ENCODE peak calls at places on chromosomes 12 and 14, in six cellular contexts. G is iPS DF 6.9, F is cardiac muscle cell, A is tibial artery, R is heart right ventricle, U is Karpas-422. O is an unnamed sample.
A peak's percentile ranks its signal among the peaks of the same experiment; 100 is the strongest.

GRCh38 chr12:50082644-50083043 is 2.5 kb upstream of the SMARCD1 start:
- DNase-seq in U (no peak), G (no peak), A (no peak), R (no peak), F (no peak), O (no peak)

GRCh38 chr12:47560408-47560807 is 145.4 kb downstream of the RPAP3 start:
- DNase-seq in U (no peak), R (no peak), G (no peak), A (no peak), F (no peak), O (no peak)

GRCh38 chr14:71321556-71322315 is 414.5 kb downstream of the PCNX1 start:
- DNase-seq in U (peak; percentile 44), A (no peak), G (no peak), R (no peak), F (peak; percentile 60), O (peak; percentile 44)

GRCh38 chr14:97107070-97107469 is 309.9 kb downstream of the VRK1 start:
- DNase-seq in U (no peak), G (no peak), A (no peak), F (no peak), R (no peak), O (no peak)

GRCh38 chr14:93989939-93990338 is 7.2 kb upstream of the CCDC197 start:
- DNase-seq in U (no peak), G (no peak), F (no peak), R (no peak), A (no peak), O (no peak)

GRCh38 chr12:57894577-57895292 is 46.6 kb upstream of the ATP23 start:
- DNase-seq in R (no peak), A (no peak), G (no peak), U (no peak), F (no peak), O (no peak)

GRCh38 chr12:10362828-10363664 is 26.8 kb downstream of the KLRK1 start:
- DNase-seq in U (no peak), F (peak; percentile 30), R (no peak), A (no peak), G (no peak), O (no peak)

GRCh38 chr12:112870267-112870980 is 36.3 kb upstream of the OAS1 start:
- DNase-seq in F (no peak), R (no peak), G (no peak), U (no peak), A (no peak), O (no peak)

GRCh38 chr12:50326636-50327284 is 43.4 kb upstream of the LIMA1 start:
- DNase-seq in U (no peak), G (no peak), F (peak; percentile 81), R (no peak), A (no peak), O (no peak)

GRCh38 chr12:6219980-6220379 is 19.8 kb downstream of the CD9 start:
- DNase-seq in R (no peak), F (no peak), A (no peak), G (no peak), U (no peak), O (no peak)

GRCh38 chr14:94620597-94620996 is 8.4 kb downstream of the SERPINA3 start:
- DNase-seq in G (no peak), U (no peak), A (peak; percentile 16), F (no peak), R (no peak), O (no peak)

GRCh38 chr14:87816421-87816820 is 176.6 kb downstream of the GALC start:
- DNase-seq in R (no peak), G (no peak), F (no peak), U (peak; percentile 94), A (no peak), O (no peak)

GRCh38 chr14:71651228-71651627 is 281.0 kb upstream of the RGS6 start:
- DNase-seq in G (no peak), R (peak; percentile 57), A (peak; percentile 52), U (no peak), F (peak; percentile 91), O (no peak)

GRCh38 chr12:21642707-21643389 is 14.8 kb downstream of the LDHB start:
- DNase-seq in U (peak; percentile 27), A (no peak), F (peak; percentile 59), G (no peak), R (peak; percentile 29), O (no peak)

GRCh38 chr14:95885278-95885677 is 8.6 kb downstream of the TUNAR start:
- DNase-seq in R (no peak), G (no peak), A (no peak), U (no peak), F (no peak), O (no peak)

GRCh38 chr12:52224154-52224553 is 8.9 kb upstream of the KRT7 start:
- DNase-seq in A (no peak), F (peak; percentile 60), R (no peak), G (no peak), U (no peak), O (no peak)

GRCh38 chr12:12367096-12367998 is 10.5 kb downstream of the BORCS5 start:
- DNase-seq in U (no peak), F (no peak), R (no peak), A (no peak), G (no peak), O (no peak)

GRCh38 chr14:42470427-42470719 is 863.7 kb downstream of the LRFN5 start:
- DNase-seq in U (no peak), R (no peak), A (no peak), G (no peak), F (no peak), O (no peak)

GRCh38 chr14:59337151-59337611 is 128.0 kb downstream of the GPR135 start:
- DNase-seq in R (peak; percentile 48), A (peak; percentile 74), G (no peak), F (peak; percentile 89), U (no peak), O (no peak)

GRCh38 chr12:73235387-73235786 is 963.2 kb downstream of the TRHDE start:
- DNase-seq in G (no peak), R (no peak), U (no peak), F (no peak), A (no peak), O (no peak)

GRCh38 chr14:34040765-34041164 is 89.9 kb upstream of the EGLN3 start:
- DNase-seq in G (no peak), F (no peak), A (no peak), R (no peak), U (no peak), O (no peak)

GRCh38 chr12:92030618-92031017 is 115.0 kb downstream of the BTG1 start:
- DNase-seq in G (no peak), R (no peak), A (peak; percentile 48), U (no peak), F (peak; percentile 79), O (no peak)

GRCh38 chr12:121805171-121805687 is 1.4 kb downstream of the SETD1B start:
- DNase-seq in A (no peak), F (peak; percentile 39), R (no peak), U (peak; percentile 45), G (no peak), O (no peak)

DNA sequence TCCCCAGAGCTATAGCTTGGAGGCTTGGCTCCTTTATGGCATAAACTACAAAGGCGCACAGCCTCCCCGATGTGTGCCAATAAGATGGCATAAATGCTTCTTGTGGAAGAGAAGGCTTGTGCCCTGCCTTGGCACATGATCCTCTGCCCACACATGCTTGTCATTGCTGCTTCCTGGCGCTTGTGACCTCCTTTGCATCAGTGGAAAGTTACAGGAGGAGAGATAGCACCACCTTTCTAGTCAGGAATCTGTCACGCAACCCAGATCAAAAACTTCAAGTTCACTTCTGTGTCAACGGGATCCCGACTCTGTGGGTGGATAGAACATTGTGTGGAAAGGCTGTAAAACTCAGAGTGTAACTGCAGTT is 183.8 kb upstream of the HIF1A start:
- DNase-seq in A (no peak), U (no peak), F (no peak), R (no peak), G (no peak), O (no peak)
- H3K27ac ChIP-seq in A (peak overlapping the region; percentile 1), U (no peak overlapping the region), F (peak overlapping the region; percentile 66), R (no peak overlapping the region), G (no peak overlapping the region), O (no peak overlapping the region)

GRCh38 chr12:43009307-43009706 is 419.8 kb upstream of the PRICKLE1 start:
- DNase-seq in A (no peak), U (no peak), G (no peak), F (peak; percentile 43), R (peak; percentile 11), O (no peak)
- H3K27ac ChIP-seq in A (no peak overlapping the region), U (no peak overlapping the region), G (no peak overlapping the region), F (no peak overlapping the region), R (no peak overlapping the region), O (no peak overlapping the region)

DNA sequence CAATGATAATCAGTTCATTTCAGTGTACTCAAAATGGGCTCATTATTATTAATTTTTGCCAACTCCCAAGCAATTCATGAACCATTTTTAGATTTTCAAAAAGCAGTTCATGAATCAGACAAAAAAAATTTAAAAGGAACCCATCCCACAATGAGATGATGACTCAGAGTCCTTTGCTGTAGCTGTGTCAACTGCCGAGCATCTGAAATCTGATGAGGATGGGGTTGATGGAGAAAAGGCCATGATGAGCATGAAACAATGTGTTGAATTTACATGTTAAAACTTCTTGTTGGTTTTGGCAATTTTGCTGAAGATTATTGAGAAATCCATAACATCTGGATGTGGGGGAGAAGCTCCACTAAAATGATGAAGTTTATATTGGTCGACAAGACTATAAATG is 378.0 kb downstream of the FOXG1 start:
- DNase-seq in U (no peak), A (no peak), F (peak; percentile 87), G (no peak), R (no peak), O (no peak)
- H3K27ac ChIP-seq in U (no peak overlapping the region), A (no peak overlapping the region), F (no peak overlapping the region), G (no peak overlapping the region), R (no peak overlapping the region), O (no peak overlapping the region)

DNA sequence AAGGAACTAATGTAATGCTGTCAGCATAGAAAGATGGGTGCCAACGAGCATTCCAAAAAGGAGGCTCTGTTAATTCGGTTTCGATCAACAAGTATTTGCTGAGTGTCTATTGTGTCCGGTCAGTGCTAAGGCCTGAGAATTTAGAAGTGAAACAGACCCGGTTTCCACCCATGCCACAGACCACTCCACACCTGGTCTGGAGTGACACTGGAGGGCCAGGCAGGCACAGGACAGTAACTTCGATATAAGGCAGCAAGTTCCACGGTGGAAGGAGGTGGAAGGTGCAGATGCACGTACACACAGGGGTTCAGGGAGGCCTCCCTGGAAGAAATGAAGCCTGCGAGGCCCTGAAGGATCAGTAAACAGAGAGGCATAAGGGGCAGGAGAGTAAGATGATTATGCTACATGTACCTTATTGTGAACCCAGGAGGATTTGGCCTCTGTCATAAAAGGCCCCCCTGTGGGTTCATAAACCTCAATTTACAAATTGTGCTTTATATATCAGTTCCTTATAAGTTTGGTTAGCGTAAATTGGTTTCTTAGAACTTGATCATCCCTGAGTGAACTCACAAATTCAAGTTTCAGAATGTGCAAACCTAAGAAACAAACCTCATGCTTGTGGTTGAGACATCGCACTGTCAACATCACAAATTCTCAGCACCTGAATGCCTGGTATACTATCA is 25.9 kb downstream of the SSH1 start:
- DNase-seq in U (no peak), G (no peak), A (no peak), R (no peak), F (no peak), O (no peak)
- H3K27ac ChIP-seq in U (no peak overlapping the region), G (no peak overlapping the region), A (peak overlapping the region; percentile 51), R (no peak overlapping the region), F (peak overlapping the region; percentile 96), O (no peak overlapping the region)

GRCh38 chr12:622420-622819 is 40.8 kb downstream of the NINJ2 start:
- DNase-seq in U (no peak), R (peak; percentile 52), F (peak; percentile 48), G (no peak), A (no peak), O (no peak)
- H3K27ac ChIP-seq in U (no peak overlapping the region), R (peak overlapping the region; percentile 75), F (no peak overlapping the region), G (no peak overlapping the region), A (no peak overlapping the region), O (no peak overlapping the region)

O was measured in neuronal stem cell.